ENCODE peak calls at places on chromosomes 7 and 10, in four cellular contexts. One of them, this sample, is unnamed. For H3K4me1, the result is how much of the 10 kb centered on the place peaks cover.

GRCh38 chr7:73828107-73828803 is 2.5 kb upstream of the CLDN4 start:
- DNase-seq in pancreas: peak
- DNase-seq in Panc1: peak
- DNase-seq in spleen: no peak
- DNase-seq in this sample: no peak

GRCh38 chr10:75395955-75396860 is 5.4 kb downstream of the ZNF503 start:
- DNase-seq in pancreas: peak
- DNase-seq in Panc1: no peak
- DNase-seq in spleen: no peak
- DNase-seq in this sample: no peak

GRCh38 chr10:16049050-16049449 is 188.7 kb upstream of the MINDY3 start:
- DNase-seq in pancreas: no peak
- DNase-seq in Panc1: no peak
- DNase-seq in spleen: no peak
- DNase-seq in this sample: no peak

GRCh38 chr10:118213456-118213855 is 128.7 kb downstream of the FAM204A start:
- DNase-seq in pancreas: no peak
- DNase-seq in Panc1: no peak
- DNase-seq in spleen: no peak
- DNase-seq in this sample: no peak

GRCh38 chr7:133497061-133497460 is 244.2 kb downstream of the EXOC4 start:
- DNase-seq in pancreas: no peak
- DNase-seq in Panc1: no peak
- DNase-seq in spleen: no peak
- DNase-seq in this sample: no peak

GRCh38 chr10:59243611-59244195 is 67.3 kb downstream of the PHYHIPL start:
- DNase-seq in pancreas: no peak
- DNase-seq in Panc1: no peak
- DNase-seq in spleen: no peak
- DNase-seq in this sample: no peak

GRCh38 chr10:71132321-71132810 is 80.0 kb upstream of the UNC5B start:
- DNase-seq in pancreas: no peak
- DNase-seq in Panc1: no peak
- DNase-seq in spleen: peak
- DNase-seq in this sample: no peak

GRCh38 chr10:18044976-18045720 is 93.4 kb downstream of the SLC39A12 start:
- DNase-seq in pancreas: no peak
- DNase-seq in Panc1: no peak
- DNase-seq in spleen: no peak
- DNase-seq in this sample: no peak

GRCh38 chr7:107564553-107565298 is 955 bp downstream of the DUS4L start:
- DNase-seq in pancreas: no peak
- DNase-seq in Panc1: peak
- DNase-seq in spleen: no peak
- DNase-seq in this sample: no peak

GRCh38 chr10:69578508-69578991 is 5.3 kb upstream of the NEUROG3 start:
- DNase-seq in pancreas: no peak
- DNase-seq in Panc1: no peak
- DNase-seq in spleen: no peak
- DNase-seq in this sample: no peak
- H3K4me3 ChIP-seq in pancreas: no peak
- H3K4me3 ChIP-seq in Panc1: no peak
- H3K4me3 ChIP-seq in spleen: no peak
- H3K4me3 ChIP-seq in this sample: no peak

GRCh38 chr10:3763852-3764625 is 21.0 kb downstream of the KLF6 start:
- DNase-seq in pancreas: no peak
- DNase-seq in Panc1: peak
- DNase-seq in spleen: no peak
- DNase-seq in this sample: no peak
- H3K4me1 ChIP-seq in pancreas: under half
- H3K4me1 ChIP-seq in Panc1: half or more
- H3K4me1 ChIP-seq in spleen: under half
- H3K4me1 ChIP-seq in this sample: under half

GRCh38 chr7:140656548-140657515 is 15.9 kb upstream of the ADCK2 start:
- DNase-seq in pancreas: peak
- DNase-seq in Panc1: no peak
- DNase-seq in spleen: peak
- DNase-seq in this sample: no peak
- H3K4me3 ChIP-seq in pancreas: no peak
- H3K4me3 ChIP-seq in Panc1: no peak
- H3K4me3 ChIP-seq in spleen: peak
- H3K4me3 ChIP-seq in this sample: no peak

GRCh38 chr7:148719753-148720152 is 21.1 kb downstream of the CUL1 start:
- DNase-seq in pancreas: no peak
- DNase-seq in Panc1: no peak
- DNase-seq in spleen: no peak
- DNase-seq in this sample: no peak
- H3K4me1 ChIP-seq in pancreas: under half
- H3K4me1 ChIP-seq in Panc1: under half
- H3K4me1 ChIP-seq in spleen: half or more
- H3K4me1 ChIP-seq in this sample: under half

DNA sequence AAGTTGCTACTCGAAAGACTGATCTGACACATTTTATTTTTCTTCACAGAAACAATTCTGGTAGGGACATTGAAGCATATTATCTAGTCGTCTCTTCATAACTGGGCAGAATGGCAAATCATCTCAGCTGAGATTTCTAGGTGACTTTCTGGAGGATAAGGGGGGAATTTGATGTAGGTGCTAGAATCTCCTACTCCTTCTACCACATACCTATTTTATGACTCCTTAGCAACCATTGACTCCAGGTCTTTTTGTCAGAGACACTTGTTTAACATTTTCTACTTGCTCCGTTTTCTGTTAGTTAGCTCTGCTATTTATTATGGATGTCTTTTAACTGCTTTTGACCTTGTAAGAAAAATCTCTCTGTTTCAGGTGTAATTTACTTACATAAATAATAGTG is 380.9 kb upstream of the SEMA3C start:
- DNase-seq in pancreas: no peak
- DNase-seq in Panc1: no peak
- DNase-seq in spleen: no peak
- DNase-seq in this sample: no peak
- H3K4me3 ChIP-seq in pancreas: no peak
- H3K4me3 ChIP-seq in Panc1: no peak
- H3K4me3 ChIP-seq in spleen: no peak
- H3K4me3 ChIP-seq in this sample: no peak

GRCh38 chr7:69568266-69568665 is 30.0 kb upstream of the AUTS2 start:
- DNase-seq in pancreas: no peak
- DNase-seq in Panc1: no peak
- DNase-seq in spleen: no peak
- DNase-seq in this sample: no peak
- H3K4me1 ChIP-seq in pancreas: under half
- H3K4me1 ChIP-seq in Panc1: under half
- H3K4me1 ChIP-seq in spleen: under half
- H3K4me1 ChIP-seq in this sample: under half

GRCh38 chr10:110569120-110569519 is 1.6 kb downstream of the SMC3 start:
- DNase-seq in pancreas: no peak
- DNase-seq in Panc1: no peak
- DNase-seq in spleen: peak
- DNase-seq in this sample: no peak
- H3K4me3 ChIP-seq in pancreas: no peak
- H3K4me3 ChIP-seq in Panc1: peak
- H3K4me3 ChIP-seq in spleen: peak
- H3K4me3 ChIP-seq in this sample: peak

GRCh38 chr7:139715194-139715815 is 62.5 kb downstream of the HIPK2 start:
- DNase-seq in pancreas: no peak
- DNase-seq in Panc1: no peak
- DNase-seq in spleen: no peak
- DNase-seq in this sample: no peak
- H3K4me1 ChIP-seq in pancreas: under half
- H3K4me1 ChIP-seq in Panc1: under half
- H3K4me1 ChIP-seq in spleen: half or more
- H3K4me1 ChIP-seq in this sample: under half

GRCh38 chr10:34528320-34528719 is 286.8 kb downstream of the PARD3 start:
- DNase-seq in pancreas: no peak
- DNase-seq in Panc1: no peak
- DNase-seq in spleen: no peak
- DNase-seq in this sample: peak
- H3K4me3 ChIP-seq in pancreas: no peak
- H3K4me3 ChIP-seq in Panc1: peak
- H3K4me3 ChIP-seq in spleen: no peak
- H3K4me3 ChIP-seq in this sample: no peak

GRCh38 chr10:125148576-125148975 is 11.8 kb downstream of the CTBP2 start:
- DNase-seq in pancreas: no peak
- DNase-seq in Panc1: no peak
- DNase-seq in spleen: no peak
- DNase-seq in this sample: no peak
- H3K4me1 ChIP-seq in pancreas: half or more
- H3K4me1 ChIP-seq in Panc1: half or more
- H3K4me1 ChIP-seq in spleen: half or more
- H3K4me1 ChIP-seq in this sample: under half